ENCODE peak calls at places on chromosomes 11 and 22, in nine cellular contexts. One of them, this sample, is unnamed.

GRCh38 chr22:25419247-25420113 is 145.0 kb upstream of the GRK3 start:
- DNase-seq in kidney: peak
- DNase-seq in HFF-Myc: no peak
- DNase-seq in WTC11: no peak
- DNase-seq in cardiac fibroblast: peak
- DNase-seq in NCI-H2081 treated with DMSO at 0.1 percent for 48 hours: no peak
- DNase-seq in activated T-cell treated with anti-CD3 and anti-CD28 coated beads for 1 hour: no peak
- DNase-seq in T-cell: no peak
- DNase-seq in fibroblast of mammary gland: no peak
- DNase-seq in this sample: no peak

GRCh38 chr22:32850591-32851517 is 49.3 kb downstream of the TIMP3 start:
- DNase-seq in activated T-cell treated with anti-CD3 and anti-CD28 coated beads for 1 hour: no peak
- DNase-seq in T-cell: no peak
- DNase-seq in kidney: no peak
- DNase-seq in NCI-H2081 treated with DMSO at 0.1 percent for 48 hours: no peak
- DNase-seq in cardiac fibroblast: peak
- DNase-seq in WTC11: no peak
- DNase-seq in fibroblast of mammary gland: peak
- DNase-seq in HFF-Myc: no peak
- DNase-seq in this sample: no peak

GRCh38 chr22:38176170-38176741 is 5.4 kb downstream of the PLA2G6 start:
- DNase-seq in activated T-cell treated with anti-CD3 and anti-CD28 coated beads for 1 hour: no peak
- DNase-seq in NCI-H2081 treated with DMSO at 0.1 percent for 48 hours: no peak
- DNase-seq in fibroblast of mammary gland: peak
- DNase-seq in kidney: peak
- DNase-seq in WTC11: no peak
- DNase-seq in HFF-Myc: peak
- DNase-seq in T-cell: peak
- DNase-seq in cardiac fibroblast: peak
- DNase-seq in this sample: no peak

GRCh38 chr11:64887757-64888405 is 9.5 kb upstream of the EHD1 start:
- DNase-seq in NCI-H2081 treated with DMSO at 0.1 percent for 48 hours: no peak
- DNase-seq in kidney: peak
- DNase-seq in activated T-cell treated with anti-CD3 and anti-CD28 coated beads for 1 hour: peak
- DNase-seq in cardiac fibroblast: peak
- DNase-seq in T-cell: peak
- DNase-seq in HFF-Myc: no peak
- DNase-seq in WTC11: peak
- DNase-seq in fibroblast of mammary gland: peak
- DNase-seq in this sample: peak

GRCh38 chr11:75743711-75744563 is 24.6 kb upstream of the DGAT2 start:
- DNase-seq in activated T-cell treated with anti-CD3 and anti-CD28 coated beads for 1 hour: no peak
- DNase-seq in cardiac fibroblast: no peak
- DNase-seq in WTC11: no peak
- DNase-seq in HFF-Myc: no peak
- DNase-seq in kidney: no peak
- DNase-seq in fibroblast of mammary gland: no peak
- DNase-seq in NCI-H2081 treated with DMSO at 0.1 percent for 48 hours: no peak
- DNase-seq in T-cell: no peak
- DNase-seq in this sample: no peak

GRCh38 chr11:80718611-80719291 is 1277.9 kb upstream of the TENM4 start:
- DNase-seq in fibroblast of mammary gland: no peak
- DNase-seq in WTC11: no peak
- DNase-seq in cardiac fibroblast: no peak
- DNase-seq in HFF-Myc: no peak
- DNase-seq in kidney: no peak
- DNase-seq in NCI-H2081 treated with DMSO at 0.1 percent for 48 hours: no peak
- DNase-seq in T-cell: no peak
- DNase-seq in activated T-cell treated with anti-CD3 and anti-CD28 coated beads for 1 hour: no peak
- DNase-seq in this sample: no peak

GRCh38 chr11:17978553-17979287 is 34.1 kb downstream of the SERGEF start:
- DNase-seq in activated T-cell treated with anti-CD3 and anti-CD28 coated beads for 1 hour: no peak
- DNase-seq in WTC11: peak
- DNase-seq in T-cell: no peak
- DNase-seq in cardiac fibroblast: peak
- DNase-seq in HFF-Myc: no peak
- DNase-seq in kidney: no peak
- DNase-seq in NCI-H2081 treated with DMSO at 0.1 percent for 48 hours: no peak
- DNase-seq in fibroblast of mammary gland: peak
- DNase-seq in this sample: peak

GRCh38 chr11:60982184-60982583 is 10.7 kb downstream of the CD6 start:
- DNase-seq in T-cell: no peak
- DNase-seq in NCI-H2081 treated with DMSO at 0.1 percent for 48 hours: no peak
- DNase-seq in cardiac fibroblast: no peak
- DNase-seq in fibroblast of mammary gland: no peak
- DNase-seq in HFF-Myc: no peak
- DNase-seq in kidney: no peak
- DNase-seq in activated T-cell treated with anti-CD3 and anti-CD28 coated beads for 1 hour: no peak
- DNase-seq in WTC11: no peak
- DNase-seq in this sample: no peak

GRCh38 chr11:72712168-72712721 is 38.0 kb upstream of the PDE2A start:
- DNase-seq in kidney: peak
- DNase-seq in activated T-cell treated with anti-CD3 and anti-CD28 coated beads for 1 hour: no peak
- DNase-seq in T-cell: no peak
- DNase-seq in WTC11: no peak
- DNase-seq in cardiac fibroblast: no peak
- DNase-seq in HFF-Myc: no peak
- DNase-seq in NCI-H2081 treated with DMSO at 0.1 percent for 48 hours: no peak
- DNase-seq in fibroblast of mammary gland: peak
- DNase-seq in this sample: no peak

GRCh38 chr22:36368359-36368983 is 19.3 kb downstream of the MYH9 start:
- DNase-seq in T-cell: no peak
- DNase-seq in kidney: no peak
- DNase-seq in cardiac fibroblast: peak
- DNase-seq in WTC11: peak
- DNase-seq in HFF-Myc: peak
- DNase-seq in fibroblast of mammary gland: peak
- DNase-seq in activated T-cell treated with anti-CD3 and anti-CD28 coated beads for 1 hour: no peak
- DNase-seq in NCI-H2081 treated with DMSO at 0.1 percent for 48 hours: no peak
- DNase-seq in this sample: peak

GRCh38 chr11:14443642-14444041 is 56.0 kb downstream of the COPB1 start:
- DNase-seq in T-cell: no peak
- DNase-seq in activated T-cell treated with anti-CD3 and anti-CD28 coated beads for 1 hour: no peak
- DNase-seq in WTC11: no peak
- DNase-seq in cardiac fibroblast: peak
- DNase-seq in HFF-Myc: no peak
- DNase-seq in fibroblast of mammary gland: peak
- DNase-seq in kidney: no peak
- DNase-seq in NCI-H2081 treated with DMSO at 0.1 percent for 48 hours: no peak
- DNase-seq in this sample: no peak

GRCh38 chr22:42873361-42873760 is 16.3 kb upstream of the ARFGAP3 start:
- DNase-seq in NCI-H2081 treated with DMSO at 0.1 percent for 48 hours: no peak
- DNase-seq in kidney: no peak
- DNase-seq in cardiac fibroblast: no peak
- DNase-seq in activated T-cell treated with anti-CD3 and anti-CD28 coated beads for 1 hour: no peak
- DNase-seq in HFF-Myc: no peak
- DNase-seq in fibroblast of mammary gland: no peak
- DNase-seq in WTC11: no peak
- DNase-seq in T-cell: no peak
- DNase-seq in this sample: no peak

GRCh38 chr22:26534874-26535470 is 22.7 kb upstream of the TFIP11 start:
- DNase-seq in T-cell: no peak
- DNase-seq in fibroblast of mammary gland: no peak
- DNase-seq in NCI-H2081 treated with DMSO at 0.1 percent for 48 hours: no peak
- DNase-seq in HFF-Myc: no peak
- DNase-seq in activated T-cell treated with anti-CD3 and anti-CD28 coated beads for 1 hour: no peak
- DNase-seq in kidney: no peak
- DNase-seq in cardiac fibroblast: no peak
- DNase-seq in WTC11: no peak
- DNase-seq in this sample: no peak

GRCh38 chr22:30863161-30863833 is 105.3 kb downstream of the MORC2 start:
- DNase-seq in fibroblast of mammary gland: peak
- DNase-seq in NCI-H2081 treated with DMSO at 0.1 percent for 48 hours: no peak
- DNase-seq in WTC11: no peak
- DNase-seq in activated T-cell treated with anti-CD3 and anti-CD28 coated beads for 1 hour: no peak
- DNase-seq in kidney: no peak
- DNase-seq in cardiac fibroblast: peak
- DNase-seq in T-cell: no peak
- DNase-seq in HFF-Myc: no peak
- DNase-seq in this sample: no peak

GRCh38 chr11:3222941-3223905 is 4.6 kb upstream of the MRGPRG start:
- DNase-seq in activated T-cell treated with anti-CD3 and anti-CD28 coated beads for 1 hour: no peak
- DNase-seq in T-cell: no peak
- DNase-seq in HFF-Myc: no peak
- DNase-seq in WTC11: no peak
- DNase-seq in NCI-H2081 treated with DMSO at 0.1 percent for 48 hours: no peak
- DNase-seq in kidney: no peak
- DNase-seq in fibroblast of mammary gland: no peak
- DNase-seq in cardiac fibroblast: no peak
- DNase-seq in this sample: no peak

GRCh38 chr22:36148411-36148810 is 12.1 kb downstream of the APOL3 start:
- DNase-seq in kidney: no peak
- DNase-seq in cardiac fibroblast: no peak
- DNase-seq in fibroblast of mammary gland: no peak
- DNase-seq in T-cell: no peak
- DNase-seq in NCI-H2081 treated with DMSO at 0.1 percent for 48 hours: no peak
- DNase-seq in HFF-Myc: no peak
- DNase-seq in WTC11: no peak
- DNase-seq in activated T-cell treated with anti-CD3 and anti-CD28 coated beads for 1 hour: no peak
- DNase-seq in this sample: peak

GRCh38 chr22:40641269-40641668 is 4.8 kb upstream of the MRTFA start:
- DNase-seq in fibroblast of mammary gland: no peak
- DNase-seq in cardiac fibroblast: no peak
- DNase-seq in NCI-H2081 treated with DMSO at 0.1 percent for 48 hours: no peak
- DNase-seq in T-cell: no peak
- DNase-seq in activated T-cell treated with anti-CD3 and anti-CD28 coated beads for 1 hour: no peak
- DNase-seq in kidney: no peak
- DNase-seq in WTC11: no peak
- DNase-seq in HFF-Myc: no peak
- DNase-seq in this sample: no peak

GRCh38 chr11:108938604-108939003 is 273.7 kb downstream of the DDX10 start:
- DNase-seq in HFF-Myc: no peak
- DNase-seq in NCI-H2081 treated with DMSO at 0.1 percent for 48 hours: no peak
- DNase-seq in activated T-cell treated with anti-CD3 and anti-CD28 coated beads for 1 hour: no peak
- DNase-seq in WTC11: no peak
- DNase-seq in T-cell: no peak
- DNase-seq in kidney: no peak
- DNase-seq in cardiac fibroblast: peak
- DNase-seq in fibroblast of mammary gland: peak
- DNase-seq in this sample: no peak

GRCh38 chr11:47355283-47356128 is 3.0 kb upstream of the MYBPC3 start:
- DNase-seq in T-cell: no peak
- DNase-seq in activated T-cell treated with anti-CD3 and anti-CD28 coated beads for 1 hour: no peak
- DNase-seq in kidney: peak
- DNase-seq in cardiac fibroblast: peak
- DNase-seq in WTC11: peak
- DNase-seq in fibroblast of mammary gland: peak
- DNase-seq in HFF-Myc: peak
- DNase-seq in NCI-H2081 treated with DMSO at 0.1 percent for 48 hours: peak
- DNase-seq in this sample: peak

GRCh38 chr22:37990302-37990701 is 5.9 kb upstream of the SOX10 start:
- DNase-seq in activated T-cell treated with anti-CD3 and anti-CD28 coated beads for 1 hour: no peak
- DNase-seq in cardiac fibroblast: no peak
- DNase-seq in HFF-Myc: no peak
- DNase-seq in T-cell: no peak
- DNase-seq in kidney: peak
- DNase-seq in WTC11: no peak
- DNase-seq in NCI-H2081 treated with DMSO at 0.1 percent for 48 hours: no peak
- DNase-seq in fibroblast of mammary gland: no peak
- DNase-seq in this sample: no peak

GRCh38 chr11:34827239-34827638 is 88.9 kb downstream of the APIP start:
- DNase-seq in kidney: no peak
- DNase-seq in HFF-Myc: no peak
- DNase-seq in T-cell: no peak
- DNase-seq in WTC11: no peak
- DNase-seq in cardiac fibroblast: no peak
- DNase-seq in activated T-cell treated with anti-CD3 and anti-CD28 coated beads for 1 hour: no peak
- DNase-seq in NCI-H2081 treated with DMSO at 0.1 percent for 48 hours: no peak
- DNase-seq in fibroblast of mammary gland: no peak
- DNase-seq in this sample: no peak

GRCh38 chr11:34223021-34223813 is 117.8 kb downstream of the NAT10 start:
- DNase-seq in kidney: peak
- DNase-seq in HFF-Myc: no peak
- DNase-seq in T-cell: no peak
- DNase-seq in WTC11: no peak
- DNase-seq in activated T-cell treated with anti-CD3 and anti-CD28 coated beads for 1 hour: no peak
- DNase-seq in fibroblast of mammary gland: peak
- DNase-seq in NCI-H2081 treated with DMSO at 0.1 percent for 48 hours: no peak
- DNase-seq in cardiac fibroblast: peak
- DNase-seq in this sample: peak

GRCh38 chr11:61277186-61277972 is 17.7 kb downstream of the VWCE start:
- DNase-seq in kidney: no peak
- DNase-seq in T-cell: no peak
- DNase-seq in cardiac fibroblast: no peak
- DNase-seq in NCI-H2081 treated with DMSO at 0.1 percent for 48 hours: no peak
- DNase-seq in WTC11: no peak
- DNase-seq in HFF-Myc: no peak
- DNase-seq in fibroblast of mammary gland: no peak
- DNase-seq in activated T-cell treated with anti-CD3 and anti-CD28 coated beads for 1 hour: no peak
- DNase-seq in this sample: no peak

GRCh38 chr11:126991596-126991995 is 9.0 kb downstream of the KIRREL3 start:
- DNase-seq in activated T-cell treated with anti-CD3 and anti-CD28 coated beads for 1 hour: no peak
- DNase-seq in NCI-H2081 treated with DMSO at 0.1 percent for 48 hours: no peak
- DNase-seq in HFF-Myc: no peak
- DNase-seq in T-cell: no peak
- DNase-seq in WTC11: no peak
- DNase-seq in kidney: no peak
- DNase-seq in cardiac fibroblast: peak
- DNase-seq in fibroblast of mammary gland: peak
- DNase-seq in this sample: no peak

GRCh38 chr11:1952806-1953482 is 5.8 kb downstream of the MRPL23 start:
- DNase-seq in HFF-Myc: no peak
- DNase-seq in fibroblast of mammary gland: no peak
- DNase-seq in cardiac fibroblast: no peak
- DNase-seq in T-cell: no peak
- DNase-seq in kidney: no peak
- DNase-seq in WTC11: no peak
- DNase-seq in activated T-cell treated with anti-CD3 and anti-CD28 coated beads for 1 hour: no peak
- DNase-seq in NCI-H2081 treated with DMSO at 0.1 percent for 48 hours: no peak
- DNase-seq in this sample: no peak

GRCh38 chr22:44331881-44332714 is 19.3 kb upstream of the SHISAL1 start:
- DNase-seq in T-cell: no peak
- DNase-seq in fibroblast of mammary gland: no peak
- DNase-seq in kidney: no peak
- DNase-seq in cardiac fibroblast: peak
- DNase-seq in WTC11: no peak
- DNase-seq in activated T-cell treated with anti-CD3 and anti-CD28 coated beads for 1 hour: no peak
- DNase-seq in NCI-H2081 treated with DMSO at 0.1 percent for 48 hours: no peak
- DNase-seq in HFF-Myc: no peak
- DNase-seq in this sample: peak

GRCh38 chr11:72781313-72782080 is 12.3 kb downstream of the STARD10 start:
- DNase-seq in cardiac fibroblast: no peak
- DNase-seq in kidney: peak
- DNase-seq in fibroblast of mammary gland: no peak
- DNase-seq in WTC11: peak
- DNase-seq in HFF-Myc: no peak
- DNase-seq in T-cell: peak
- DNase-seq in NCI-H2081 treated with DMSO at 0.1 percent for 48 hours: no peak
- DNase-seq in activated T-cell treated with anti-CD3 and anti-CD28 coated beads for 1 hour: peak
- DNase-seq in this sample: peak

GRCh38 chr22:31044262-31044861 is 36.8 kb upstream of the SMTN start:
- DNase-seq in T-cell: no peak
- DNase-seq in NCI-H2081 treated with DMSO at 0.1 percent for 48 hours: no peak
- DNase-seq in activated T-cell treated with anti-CD3 and anti-CD28 coated beads for 1 hour: no peak
- DNase-seq in fibroblast of mammary gland: peak
- DNase-seq in WTC11: no peak
- DNase-seq in kidney: peak
- DNase-seq in cardiac fibroblast: peak
- DNase-seq in HFF-Myc: no peak
- DNase-seq in this sample: no peak

GRCh38 chr11:115808351-115808940 is 304.2 kb upstream of the CADM1 start:
- DNase-seq in T-cell: no peak
- DNase-seq in HFF-Myc: no peak
- DNase-seq in cardiac fibroblast: no peak
- DNase-seq in fibroblast of mammary gland: no peak
- DNase-seq in activated T-cell treated with anti-CD3 and anti-CD28 coated beads for 1 hour: no peak
- DNase-seq in kidney: no peak
- DNase-seq in WTC11: no peak
- DNase-seq in NCI-H2081 treated with DMSO at 0.1 percent for 48 hours: no peak
- DNase-seq in this sample: no peak